ENCODE peak calls at places on chromosome 5, in eight cellular contexts. H, Q, M, A, D, Z, W and U are unnamed samples.

GRCh38 chr5:127001621-127002296 is 28.6 kb downstream of the MARCHF3 start:
- DNase-seq in H (peak), Q (no peak), M (no peak), A (no peak), D (peak), Z (peak), W (no peak), U (no peak)

GRCh38 chr5:160159991-160160826 is 41.0 kb upstream of the PWWP2A start:
- DNase-seq in H (no peak), Q (peak), M (peak), A (no peak), D (no peak), Z (no peak), W (no peak), U (no peak)

GRCh38 chr5:129174447-129174846 is 79.9 kb downstream of the ISOC1 start:
- DNase-seq in H (no peak), Q (no peak), M (no peak), A (no peak), D (no peak), Z (no peak), W (no peak), U (no peak)

GRCh38 chr5:173800340-173800739 is 87.8 kb upstream of the CPEB4 start:
- DNase-seq in H (no peak), Q (no peak), M (no peak), A (no peak), D (no peak), Z (no peak), W (no peak), U (no peak)

GRCh38 chr5:164041105-164041504 is 535.7 kb downstream of the MAT2B start:
- DNase-seq in H (no peak), Q (no peak), M (no peak), A (no peak), D (no peak), Z (no peak), W (no peak), U (no peak)

GRCh38 chr5:172685036-172685435 is 44.0 kb downstream of the NEURL1B start:
- DNase-seq in H (no peak), Q (no peak), M (no peak), A (no peak), D (no peak), Z (no peak), W (no peak), U (no peak)

GRCh38 chr5:108122701-108123100 is 259.2 kb downstream of the FBXL17 start:
- DNase-seq in H (no peak), Q (no peak), M (no peak), A (no peak), D (no peak), Z (no peak), W (no peak), U (no peak)

GRCh38 chr5:1111727-1112289 is at the start of gene SLC12A7:
- DNase-seq in H (no peak), Q (peak), M (peak), A (peak), D (no peak), Z (peak), W (peak), U (no peak)

GRCh38 chr5:135750506-135750905 is 84.0 kb upstream of the SLC25A48 start:
- DNase-seq in H (no peak), Q (no peak), M (no peak), A (no peak), D (no peak), Z (no peak), W (no peak), U (no peak)